ENCODE peak calls at places on chromosomes 4 and X, in eight cellular contexts. One of them, this sample, is unnamed.

GRCh38 chr4:68271851-68272756 is 26.6 kb upstream of the TMPRSS11B start:
- DNase-seq in activated T-cell treated with anti-CD3 and anti-CD28 coated beads for 1 hour: no peak
- DNase-seq in HTR-8/SVneo: peak
- DNase-seq in CD4-positive, alpha-beta memory T cell: peak
- DNase-seq in putamen: peak
- DNase-seq in HFF-Myc: peak
- DNase-seq in nephron progenitor cell: no peak
- DNase-seq in M059J: peak
- DNase-seq in this sample: peak

GRCh38 chrX:34624416-34624815 is 32.7 kb downstream of the TMEM47 start:
- DNase-seq in activated T-cell treated with anti-CD3 and anti-CD28 coated beads for 1 hour: no peak
- DNase-seq in putamen: peak
- DNase-seq in CD4-positive, alpha-beta memory T cell: no peak
- DNase-seq in M059J: no peak
- DNase-seq in HTR-8/SVneo: no peak
- DNase-seq in nephron progenitor cell: no peak
- DNase-seq in HFF-Myc: no peak
- DNase-seq in this sample: no peak

GRCh38 chr4:44415251-44415650 is 33.4 kb downstream of the KCTD8 start:
- DNase-seq in HTR-8/SVneo: no peak
- DNase-seq in M059J: no peak
- DNase-seq in nephron progenitor cell: no peak
- DNase-seq in CD4-positive, alpha-beta memory T cell: no peak
- DNase-seq in HFF-Myc: no peak
- DNase-seq in activated T-cell treated with anti-CD3 and anti-CD28 coated beads for 1 hour: no peak
- DNase-seq in putamen: no peak
- DNase-seq in this sample: no peak

GRCh38 chrX:17500145-17500579 is 125.2 kb downstream of the NHS start:
- DNase-seq in HFF-Myc: no peak
- DNase-seq in M059J: peak
- DNase-seq in HTR-8/SVneo: no peak
- DNase-seq in CD4-positive, alpha-beta memory T cell: no peak
- DNase-seq in nephron progenitor cell: no peak
- DNase-seq in activated T-cell treated with anti-CD3 and anti-CD28 coated beads for 1 hour: no peak
- DNase-seq in putamen: no peak
- DNase-seq in this sample: no peak

GRCh38 chr4:75673959-75674328 is 733 bp upstream of the G3BP2 start:
- DNase-seq in CD4-positive, alpha-beta memory T cell: no peak
- DNase-seq in nephron progenitor cell: no peak
- DNase-seq in activated T-cell treated with anti-CD3 and anti-CD28 coated beads for 1 hour: no peak
- DNase-seq in HFF-Myc: no peak
- DNase-seq in HTR-8/SVneo: no peak
- DNase-seq in M059J: peak
- DNase-seq in putamen: peak
- DNase-seq in this sample: no peak

GRCh38 chrX:63963382-63963781 is 178.4 kb upstream of the ARHGEF9 start:
- DNase-seq in HFF-Myc: no peak
- DNase-seq in activated T-cell treated with anti-CD3 and anti-CD28 coated beads for 1 hour: no peak
- DNase-seq in M059J: no peak
- DNase-seq in CD4-positive, alpha-beta memory T cell: no peak
- DNase-seq in putamen: no peak
- DNase-seq in nephron progenitor cell: no peak
- DNase-seq in HTR-8/SVneo: no peak
- DNase-seq in this sample: no peak

GRCh38 chr4:7426525-7427171 is 8.1 kb downstream of the PSAPL1 start:
- DNase-seq in HFF-Myc: no peak
- DNase-seq in HTR-8/SVneo: no peak
- DNase-seq in nephron progenitor cell: no peak
- DNase-seq in CD4-positive, alpha-beta memory T cell: no peak
- DNase-seq in M059J: no peak
- DNase-seq in putamen: no peak
- DNase-seq in activated T-cell treated with anti-CD3 and anti-CD28 coated beads for 1 hour: no peak
- DNase-seq in this sample: no peak

GRCh38 chrX:71103110-71103983 is 3.2 kb downstream of the CXorf65 start:
- DNase-seq in M059J: no peak
- DNase-seq in activated T-cell treated with anti-CD3 and anti-CD28 coated beads for 1 hour: peak
- DNase-seq in putamen: no peak
- DNase-seq in HTR-8/SVneo: no peak
- DNase-seq in HFF-Myc: no peak
- DNase-seq in CD4-positive, alpha-beta memory T cell: peak
- DNase-seq in nephron progenitor cell: peak
- DNase-seq in this sample: peak

GRCh38 chr4:67167849-67168248 is 377.5 kb downstream of the CENPC start:
- DNase-seq in M059J: peak
- DNase-seq in activated T-cell treated with anti-CD3 and anti-CD28 coated beads for 1 hour: no peak
- DNase-seq in putamen: no peak
- DNase-seq in HFF-Myc: no peak
- DNase-seq in CD4-positive, alpha-beta memory T cell: no peak
- DNase-seq in HTR-8/SVneo: no peak
- DNase-seq in nephron progenitor cell: no peak
- DNase-seq in this sample: no peak

GRCh38 chr4:153223418-153223792 is 19.2 kb downstream of the TRIM2 start:
- DNase-seq in HTR-8/SVneo: no peak
- DNase-seq in CD4-positive, alpha-beta memory T cell: no peak
- DNase-seq in nephron progenitor cell: no peak
- DNase-seq in putamen: no peak
- DNase-seq in M059J: peak
- DNase-seq in HFF-Myc: no peak
- DNase-seq in activated T-cell treated with anti-CD3 and anti-CD28 coated beads for 1 hour: no peak
- DNase-seq in this sample: no peak

GRCh38 chrX:11792461-11793421 is 34.7 kb downstream of the MSL3 start:
- DNase-seq in putamen: no peak
- DNase-seq in HFF-Myc: no peak
- DNase-seq in HTR-8/SVneo: no peak
- DNase-seq in M059J: peak
- DNase-seq in activated T-cell treated with anti-CD3 and anti-CD28 coated beads for 1 hour: peak
- DNase-seq in nephron progenitor cell: no peak
- DNase-seq in CD4-positive, alpha-beta memory T cell: peak
- DNase-seq in this sample: peak

GRCh38 chrX:154396948-154397887 is 959 bp upstream of the RPL10 start:
- DNase-seq in nephron progenitor cell: peak
- DNase-seq in CD4-positive, alpha-beta memory T cell: no peak
- DNase-seq in HFF-Myc: no peak
- DNase-seq in HTR-8/SVneo: no peak
- DNase-seq in M059J: peak
- DNase-seq in activated T-cell treated with anti-CD3 and anti-CD28 coated beads for 1 hour: peak
- DNase-seq in putamen: peak
- DNase-seq in this sample: no peak

GRCh38 chrX:84182521-84182920 is 5.5 kb downstream of the RPS6KA6 start:
- DNase-seq in activated T-cell treated with anti-CD3 and anti-CD28 coated beads for 1 hour: no peak
- DNase-seq in M059J: no peak
- DNase-seq in CD4-positive, alpha-beta memory T cell: no peak
- DNase-seq in HFF-Myc: no peak
- DNase-seq in putamen: no peak
- DNase-seq in nephron progenitor cell: no peak
- DNase-seq in HTR-8/SVneo: no peak
- DNase-seq in this sample: no peak

GRCh38 chr4:156442961-156443360 is 489.3 kb upstream of the CTSO start:
- DNase-seq in putamen: no peak
- DNase-seq in nephron progenitor cell: no peak
- DNase-seq in HFF-Myc: no peak
- DNase-seq in M059J: no peak
- DNase-seq in CD4-positive, alpha-beta memory T cell: no peak
- DNase-seq in activated T-cell treated with anti-CD3 and anti-CD28 coated beads for 1 hour: no peak
- DNase-seq in HTR-8/SVneo: no peak
- DNase-seq in this sample: no peak

GRCh38 chrX:111568356-111568755 is 56.9 kb downstream of the SERTM2 start:
- DNase-seq in HTR-8/SVneo: no peak
- DNase-seq in M059J: peak
- DNase-seq in putamen: peak
- DNase-seq in nephron progenitor cell: peak
- DNase-seq in activated T-cell treated with anti-CD3 and anti-CD28 coated beads for 1 hour: no peak
- DNase-seq in HFF-Myc: no peak
- DNase-seq in CD4-positive, alpha-beta memory T cell: no peak
- DNase-seq in this sample: no peak

GRCh38 chr4:32429151-32429550 is 1709.0 kb downstream of the PCDH7 start:
- DNase-seq in HTR-8/SVneo: no peak
- DNase-seq in CD4-positive, alpha-beta memory T cell: no peak
- DNase-seq in putamen: no peak
- DNase-seq in activated T-cell treated with anti-CD3 and anti-CD28 coated beads for 1 hour: no peak
- DNase-seq in nephron progenitor cell: no peak
- DNase-seq in HFF-Myc: no peak
- DNase-seq in M059J: no peak
- DNase-seq in this sample: no peak